ENCODE peak calls at places on chromosomes 3 and 15, in seven cellular contexts. Y is sciatic nerve, X is Daoy, B is COR-L47, N is NCI-H1105 treated with DMSO at 0.1 percent for 48 hours, D is LoVo, W is SW480. L is an unnamed sample.

GRCh38 chr3:98954242-98954641 is 52.7 kb upstream of the DCBLD2 start:
- DNase-seq in Y (no peak), X (no peak), B (no peak), N (no peak), D (no peak), W (no peak), L (no peak)

GRCh38 chr3:31724681-31725080 is 192.0 kb downstream of the STT3B start:
- DNase-seq in Y (no peak), X (no peak), B (no peak), N (no peak), D (no peak), W (peak; percentile 26), L (no peak)

GRCh38 chr3:15858547-15859506 is 61.0 kb upstream of the ANKRD28 start:
- DNase-seq in Y (no peak), X (peak; percentile 15), B (peak; percentile 19), N (peak; percentile 31), D (peak; percentile 49), W (peak; percentile 70), L (peak; percentile 61)

GRCh38 chr3:12653772-12654171 is 10.1 kb downstream of the RAF1 start:
- DNase-seq in Y (no peak), X (no peak), B (no peak), N (no peak), D (no peak), W (no peak), L (no peak)

GRCh38 chr15:38059665-38060064 is 125.2 kb downstream of the TMCO5A start:
- DNase-seq in Y (no peak), X (peak; percentile 9), B (no peak), N (no peak), D (no peak), W (no peak), L (no peak)

GRCh38 chr3:65946438-65946837 is 92.3 kb downstream of the MAGI1 start:
- DNase-seq in Y (no peak), X (peak; percentile 77), B (no peak), N (no peak), D (no peak), W (no peak), L (no peak)

GRCh38 chr15:80163217-80163616 is 10.4 kb downstream of the FAH start:
- DNase-seq in Y (no peak), X (no peak), B (no peak), N (no peak), D (no peak), W (no peak), L (no peak)

GRCh38 chr15:61335998-61336648 is 107.0 kb upstream of the RORA start:
- DNase-seq in Y (no peak), X (peak; percentile 4), B (no peak), N (no peak), D (no peak), W (no peak), L (no peak)

GRCh38 chr15:62254137-62254934 is 89.3 kb upstream of the C2CD4B start:
- DNase-seq in Y (peak; percentile 70), X (peak; percentile 60), B (peak; percentile 61), N (peak; percentile 35), D (peak; percentile 51), W (peak; percentile 25), L (peak; percentile 63)

GRCh38 chr3:133970916-133971315 is 58.8 kb downstream of the SLCO2A1 start:
- DNase-seq in Y (no peak), X (no peak), B (no peak), N (no peak), D (no peak), W (no peak), L (no peak)

GRCh38 chr3:3127432-3128010 is 781 bp downstream of the TRNT1 start:
- DNase-seq in Y (no peak), X (peak; percentile 9), B (no peak), N (no peak), D (peak; percentile 16), W (peak; percentile 29), L (no peak)

GRCh38 chr15:61069369-61070075 is 159.6 kb downstream of the RORA start:
- DNase-seq in Y (no peak), X (no peak), B (peak; percentile 10), N (peak; percentile 35), D (no peak), W (no peak), L (no peak)

GRCh38 chr3:175940243-175940642 is 1081.1 kb downstream of the NAALADL2 start:
- DNase-seq in Y (no peak), X (peak; percentile 24), B (no peak), N (no peak), D (no peak), W (no peak), L (no peak)

GRCh38 chr15:93037341-93038063 is 51.5 kb downstream of the RGMA start:
- DNase-seq in Y (peak; percentile 80), X (no peak), B (no peak), N (no peak), D (no peak), W (peak; percentile 69), L (no peak)

GRCh38 chr15:66647358-66647757 is 54.7 kb upstream of the SMAD6 start:
- DNase-seq in Y (no peak), X (no peak), B (peak; percentile 68), N (no peak), D (no peak), W (no peak), L (peak; percentile 64)

GRCh38 chr3:120473389-120473788 is 22.6 kb upstream of the FSTL1 start:
- DNase-seq in Y (no peak), X (no peak), B (no peak), N (no peak), D (no peak), W (no peak), L (no peak)

GRCh38 chr15:78049691-78050440 is 27.6 kb downstream of the TBC1D2B start:
- DNase-seq in Y (no peak), X (peak; percentile 64), B (no peak), N (no peak), D (no peak), W (peak; percentile 72), L (no peak)

GRCh38 chr3:129978123-129978522 is 3.6 kb downstream of the TRH start:
- DNase-seq in Y (no peak), X (no peak), B (no peak), N (no peak), D (no peak), W (no peak), L (no peak)

GRCh38 chr15:41825572-41826535 is 2.0 kb upstream of the JMJD7 start:
- DNase-seq in Y (no peak), X (no peak), B (no peak), N (no peak), D (no peak), W (no peak), L (no peak)

GRCh38 chr15:73620078-73620477 is 13.1 kb downstream of the NPTN start:
- DNase-seq in Y (no peak), X (no peak), B (no peak), N (no peak), D (no peak), W (no peak), L (no peak)

L was measured in PC-9.